ENCODE peak calls at places on chromosomes 5 and 9, in seven cellular contexts. G is breast epithelium; W is A549; P is colonic mucosa; Z is Karpas-422; B is CD4-positive, alpha-beta memory T cell; F is DND-41. C is an unnamed sample. For H3K9me3 and H3K4me1, the result is how much of the 10 kb centered on the place peaks cover.

GRCh38 chr5:168341178-168341577 is 49.7 kb downstream of the WWC1 start:
- DNase-seq in F (no peak), W (no peak), P (no peak), B (no peak), Z (no peak), G (no peak), C (no peak)

GRCh38 chr5:112863549-112863948 is 2.5 kb downstream of the SRP19 start:
- DNase-seq in B (no peak), W (no peak), G (no peak), F (no peak), Z (no peak), P (no peak), C (no peak)

GRCh38 chr9:33250458-33250995 is 10.6 kb downstream of the SPINK4 start:
- DNase-seq in B (no peak), Z (no peak), F (no peak), G (no peak), W (no peak), P (no peak), C (peak)

GRCh38 chr5:153972240-153972639 is 66.5 kb downstream of the FAM114A2 start:
- DNase-seq in W (no peak), F (no peak), P (no peak), G (no peak), B (no peak), Z (no peak), C (no peak)

GRCh38 chr5:32713396-32714381 is 2.6 kb downstream of the NPR3 start:
- DNase-seq in P (no peak), Z (no peak), B (no peak), G (peak), F (no peak), W (no peak), C (no peak)

GRCh38 chr9:32385135-32385884 is 867 bp downstream of the ACO1 start:
- DNase-seq in Z (peak), W (no peak), F (no peak), B (no peak), G (no peak), P (no peak), C (no peak)

GRCh38 chr5:118553662-118554061 is 434.7 kb downstream of the DTWD2 start:
- DNase-seq in B (no peak), P (no peak), Z (no peak), W (no peak), F (no peak), G (no peak), C (no peak)

GRCh38 chr9:134438204-134438788 is 112.0 kb downstream of the RXRA start:
- DNase-seq in W (no peak), Z (peak), P (no peak), B (no peak), F (no peak), G (no peak), C (no peak)

GRCh38 chr5:140000332-140000731 is 42.8 kb downstream of the NRG2 start:
- DNase-seq in F (no peak), W (no peak), B (no peak), Z (no peak), G (no peak), P (no peak), C (no peak)

GRCh38 chr9:132486706-132487350 is 76.8 kb downstream of the CFAP77 start:
- DNase-seq in Z (no peak), G (no peak), B (no peak), F (peak), P (no peak), W (no peak), C (no peak)

GRCh38 chr5:96434201-96434645 is 1.2 kb upstream of the PCSK1 start:
- DNase-seq in W (peak), G (no peak), P (peak), F (peak), Z (peak), B (peak), C (peak)

GRCh38 chr5:93273176-93273575 is 307.8 kb downstream of the NR2F1-AS1 start:
- DNase-seq in G (no peak), Z (no peak), W (no peak), F (no peak), B (no peak), P (no peak), C (no peak)

GRCh38 chr5:178078197-178078995 is 34.9 kb upstream of the N4BP3 start:
- DNase-seq in Z (no peak), W (no peak), P (no peak), F (no peak), B (no peak), G (peak), C (no peak)

GRCh38 chr5:154136141-154136540 is 54.4 kb upstream of the GALNT10 start:
- DNase-seq in B (no peak), F (no peak), G (no peak), P (no peak), Z (no peak), W (no peak), C (no peak)

DNA sequence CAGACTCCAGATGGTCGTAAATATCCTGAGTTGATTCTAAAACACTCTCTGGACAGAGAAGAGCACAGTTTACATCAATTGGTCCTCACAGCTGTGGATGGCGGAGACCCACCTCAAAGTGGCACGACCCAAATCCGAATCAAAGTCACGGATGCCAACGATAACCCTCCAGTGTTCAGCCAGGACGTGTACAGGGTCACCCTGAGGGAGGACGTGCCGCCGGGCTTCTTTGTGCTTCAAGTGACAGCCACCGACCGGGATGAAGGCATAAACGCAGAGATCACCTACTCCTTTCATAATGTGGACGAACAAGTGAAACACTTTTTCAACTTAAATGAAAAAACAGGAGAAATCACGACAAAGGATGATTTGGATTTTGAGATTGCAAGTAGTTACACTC is 891 bp downstream of the PCDHGB2 start:
- DNase-seq in P (no peak), G (no peak), F (no peak), Z (no peak), B (no peak), W (no peak), C (no peak)
- H3K9me3 ChIP-seq in P (under half), G (half or more), F (under half), Z (under half), B (under half), W (half or more), C (under half)

GRCh38 chr5:132475531-132475930 is 15.0 kb downstream of the IRF1 start:
- DNase-seq in B (no peak), Z (no peak), W (no peak), F (no peak), P (no peak), G (no peak), C (no peak)

GRCh38 chr5:132473608-132474007 is 17.0 kb downstream of the IRF1 start:
- DNase-seq in G (no peak), P (no peak), B (no peak), F (no peak), Z (no peak), W (no peak), C (no peak)

GRCh38 chr5:132473019-132473531 is 17.5 kb downstream of the IRF1 start:
- DNase-seq in G (peak), W (no peak), P (no peak), Z (no peak), B (peak), F (peak), C (peak)

GRCh38 chr5:132474881-132475511 is 15.6 kb downstream of the IRF1 start:
- DNase-seq in P (no peak), G (no peak), W (no peak), Z (no peak), B (no peak), F (no peak), C (no peak)

GRCh38 chr5:132474131-132474723 is 16.3 kb downstream of the IRF1 start:
- DNase-seq in P (no peak), Z (no peak), W (no peak), G (no peak), B (no peak), F (no peak), C (no peak)
- H3K4me1 ChIP-seq in P (under half), Z (under half), W (under half), G (under half), B (half or more), F (under half), C (under half)

GRCh38 chr5:88690619-88691560 is 192.1 kb downstream of the MEF2C start:
- DNase-seq in Z (peak), B (peak), P (peak), F (peak), W (peak), G (peak), C (peak)
- H3K4me3 ChIP-seq in Z (no peak), B (no peak), P (no peak), F (no peak), W (peak), G (peak), C (peak)

GRCh38 chr5:90484540-90484939 is 9.9 kb downstream of the POLR3G start:
- DNase-seq in Z (no peak), B (no peak), F (no peak), G (no peak), W (no peak), P (no peak), C (no peak)
- H3K9me3 ChIP-seq in Z (under half), B (under half), F (under half), G (under half), W (under half), P (under half), C (under half)

DNA sequence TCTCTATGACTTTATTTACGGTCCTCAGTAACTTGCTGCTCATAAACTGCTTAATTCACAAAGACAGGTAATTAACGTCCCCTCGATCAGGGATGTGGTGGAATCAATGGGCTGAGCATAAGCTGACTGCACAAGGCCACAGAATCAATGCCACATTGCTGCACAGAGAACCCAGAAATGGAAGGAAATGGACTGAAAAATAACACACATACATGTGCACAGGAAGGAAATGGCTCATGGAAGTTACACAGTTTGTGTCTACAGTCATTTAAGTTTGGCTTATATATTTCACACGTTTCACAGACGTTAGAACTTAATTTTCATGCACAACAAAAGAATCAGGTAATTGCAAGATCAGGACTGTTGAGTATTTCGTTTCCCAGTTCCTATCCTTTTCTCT is 118.3 kb upstream of the KLF9 start:
- DNase-seq in P (no peak), G (no peak), Z (no peak), W (no peak), F (no peak), B (no peak), C (no peak)
- H3K4me1 ChIP-seq in P (under half), G (under half), Z (under half), W (under half), F (under half), B (under half), C (under half)

C was measured in MM.1S.